ENCODE peak calls at places on chromosomes 12 and 14, in eight cellular contexts. E is cardiac fibroblast; A is ecto neural progenitor cell; I is NCI-H460; N is activated CD8-positive, alpha-beta memory T cell treated with anti-CD3 and anti-CD28 coated beads, Interleukin-2, amount 50 U/mL, for 4 hours; F is Caco-2; D is naive thymus-derived CD8-positive, alpha-beta T cell; W is mammary epithelial cell. V is an unnamed sample.

GRCh38 chr12:131603106-131604033 is 107.5 kb upstream of the SFSWAP start:
- DNase-seq in E (no peak), A (no peak), I (no peak), N (no peak), F (no peak), D (no peak), W (no peak), V (no peak)

GRCh38 chr12:85155791-85156190 is 119.6 kb downstream of the LRRIQ1 start:
- DNase-seq in E (peak; percentile 33), A (no peak), I (peak; percentile 45), N (no peak), F (no peak), D (no peak), W (no peak), V (peak; percentile 38)

GRCh38 chr14:73463411-73463810 is 5.1 kb upstream of the NUMB start:
- DNase-seq in E (peak; percentile 100), A (no peak), I (peak; percentile 97), N (no peak), F (no peak), D (no peak), W (peak; percentile 99), V (peak; percentile 43)

GRCh38 chr12:79448816-79449215 is 241.9 kb downstream of the PAWR start:
- DNase-seq in E (no peak), A (no peak), I (no peak), N (no peak), F (no peak), D (no peak), W (no peak), V (no peak)

GRCh38 chr12:52023182-52023975 is 16.6 kb downstream of the TAMALIN start:
- DNase-seq in E (peak; percentile 69), A (peak; percentile 97), I (peak; percentile 66), N (peak; percentile 92), F (peak; percentile 95), D (peak; percentile 95), W (peak; percentile 36), V (peak; percentile 69)

GRCh38 chr12:113135178-113136127 is at the start of gene RASAL1:
- DNase-seq in E (no peak), A (peak; percentile 89), I (peak; percentile 69), N (peak; percentile 73), F (peak; percentile 79), D (peak; percentile 79), W (peak; percentile 38), V (no peak)

GRCh38 chr14:67820428-67820881 is 876 bp downstream of the RAD51B start:
- DNase-seq in E (peak; percentile 44), A (no peak), I (no peak), N (no peak), F (peak; percentile 17), D (no peak), W (peak; percentile 8), V (no peak)

GRCh38 chr12:68508536-68509050 is 102.1 kb upstream of the RAP1B start:
- DNase-seq in E (no peak), A (no peak), I (no peak), N (no peak), F (no peak), D (no peak), W (no peak), V (no peak)

GRCh38 chr12:95339086-95339788 is 121.6 kb downstream of the VEZT start:
- DNase-seq in E (no peak), A (no peak), I (no peak), N (no peak), F (no peak), D (no peak), W (peak; percentile 11), V (no peak)

GRCh38 chr12:31008241-31008711 is 65.4 kb upstream of the DDX11 start:
- DNase-seq in E (no peak), A (no peak), I (no peak), N (no peak), F (no peak), D (no peak), W (no peak), V (no peak)

GRCh38 chr14:86787782-86788181 is 1205.2 kb downstream of the GALC start:
- DNase-seq in E (peak; percentile 4), A (no peak), I (peak; percentile 65), N (no peak), F (no peak), D (no peak), W (no peak), V (peak; percentile 10)

GRCh38 chr12:72574138-72574537 is 302.0 kb downstream of the TRHDE start:
- DNase-seq in E (no peak), A (no peak), I (no peak), N (no peak), F (no peak), D (no peak), W (no peak), V (no peak)

GRCh38 chr12:98922871-98923270 is 277.8 kb downstream of the APAF1 start:
- DNase-seq in E (no peak), A (no peak), I (no peak), N (no peak), F (no peak), D (no peak), W (no peak), V (no peak)

GRCh38 chr12:52655251-52655650 is 3.2 kb upstream of the KRT2 start:
- DNase-seq in E (no peak), A (no peak), I (no peak), N (no peak), F (no peak), D (no peak), W (peak; percentile 26), V (no peak)

GRCh38 chr14:65070710-65071033 is 31.6 kb downstream of the MAX start:
- DNase-seq in E (no peak), A (no peak), I (no peak), N (no peak), F (no peak), D (no peak), W (no peak), V (no peak)

GRCh38 chr14:86038401-86038985 is 508.5 kb downstream of the FLRT2 start:
- DNase-seq in E (peak; percentile 58), A (peak; percentile 65), I (peak; percentile 51), N (peak; percentile 27), F (peak; percentile 52), D (peak; percentile 4), W (peak; percentile 20), V (peak; percentile 61)

GRCh38 chr14:89214221-89214965 is 202.6 kb downstream of the FOXN3 start:
- DNase-seq in E (no peak), A (peak; percentile 50), I (no peak), N (no peak), F (peak; percentile 14), D (no peak), W (peak; percentile 7), V (no peak)

GRCh38 chr14:44897041-44897843 is 64.5 kb downstream of the KLHL28 start:
- DNase-seq in E (peak; percentile 98), A (peak; percentile 95), I (peak; percentile 96), N (peak; percentile 96), F (peak; percentile 83), D (peak; percentile 95), W (peak; percentile 93), V (peak; percentile 93)

GRCh38 chr14:92425101-92425500 is 88.5 kb upstream of the RIN3 start:
- DNase-seq in E (peak; percentile 84), A (no peak), I (no peak), N (no peak), F (no peak), D (no peak), W (peak; percentile 36), V (no peak)

GRCh38 chr12:27304856-27305255 is 27.8 kb upstream of the BMAL2 start:
- DNase-seq in E (no peak), A (no peak), I (no peak), N (no peak), F (no peak), D (no peak), W (no peak), V (no peak)

GRCh38 chr14:103707329-103708263 is 7.7 kb downstream of the XRCC3 start:
- DNase-seq in E (no peak), A (no peak), I (no peak), N (no peak), F (no peak), D (no peak), W (no peak), V (no peak)

GRCh38 chr12:29519585-29520182 is 22.2 kb upstream of the OVCH1 start:
- DNase-seq in E (peak; percentile 77), A (no peak), I (peak; percentile 26), N (peak; percentile 19), F (peak; percentile 43), D (no peak), W (peak; percentile 24), V (peak; percentile 35)

GRCh38 chr12:67515679-67516363 is 132.7 kb upstream of the DYRK2 start:
- DNase-seq in E (no peak), A (no peak), I (no peak), N (peak; percentile 17), F (no peak), D (no peak), W (no peak), V (peak; percentile 91)

GRCh38 chr12:19045421-19045820 is 84.1 kb upstream of the PLEKHA5 start:
- DNase-seq in E (no peak), A (no peak), I (no peak), N (no peak), F (peak; percentile 76), D (no peak), W (no peak), V (no peak)

GRCh38 chr14:105420976-105421674 is 1.5 kb downstream of the MTA1 start:
- DNase-seq in E (no peak), A (no peak), I (no peak), N (no peak), F (no peak), D (no peak), W (no peak), V (no peak)

GRCh38 chr14:53964249-53964648 is 7.6 kb upstream of the BMP4 start:
- DNase-seq in E (no peak), A (no peak), I (no peak), N (no peak), F (no peak), D (no peak), W (no peak), V (no peak)

GRCh38 chr14:91158091-91158790 is 44.4 kb downstream of the DGLUCY start:
- DNase-seq in E (no peak), A (no peak), I (no peak), N (no peak), F (peak; percentile 83), D (no peak), W (peak; percentile 51), V (no peak)

GRCh38 chr14:65281991-65282908 is 130.3 kb upstream of the FUT8 start:
- DNase-seq in E (peak; percentile 78), A (peak; percentile 77), I (no peak), N (no peak), F (no peak), D (no peak), W (peak; percentile 57), V (no peak)

GRCh38 chr12:30988887-30989286 is 62.3 kb downstream of the TSPAN11 start:
- DNase-seq in E (no peak), A (no peak), I (no peak), N (no peak), F (no peak), D (no peak), W (no peak), V (no peak)

GRCh38 chr12:8156845-8157244 is at the start of gene ZNF705A:
- DNase-seq in E (peak; percentile 84), A (no peak), I (no peak), N (no peak), F (no peak), D (no peak), W (peak; percentile 61), V (peak; percentile 68)

GRCh38 chr12:120761581-120761980 is 36.0 kb downstream of the ACADS start:
- DNase-seq in E (peak; percentile 78), A (no peak), I (no peak), N (no peak), F (no peak), D (no peak), W (peak; percentile 59), V (no peak)

GRCh38 chr12:132222096-132222807 is 78.0 kb downstream of the NOC4L start:
- DNase-seq in E (peak; percentile 18), A (no peak), I (peak; percentile 26), N (peak; percentile 36), F (peak; percentile 62), D (no peak), W (peak; percentile 34), V (peak; percentile 78)

GRCh38 chr12:112973016-112973711 is 5.2 kb upstream of the OAS2 start:
- DNase-seq in E (no peak), A (no peak), I (no peak), N (no peak), F (no peak), D (no peak), W (no peak), V (no peak)

GRCh38 chr14:98957211-98958047 is 314.6 kb downstream of the BCL11B start:
- DNase-seq in E (peak; percentile 23), A (peak; percentile 26), I (no peak), N (no peak), F (no peak), D (no peak), W (peak; percentile 93), V (peak; percentile 71)

V was measured in H4.